ENCODE peak calls at places on chromosomes 2 and 18, in six cellular contexts. M is hypothalamus, U is B cell, G is NCI-H1092 treated with DMSO at 0.1 percent for 48 hours, I is NCI-H146, X is T-helper 17 cell. L is an unnamed sample.

GRCh38 chr2:11389551-11390528 is 45.4 kb upstream of the ROCK2 start:
- DNase-seq in M (no peak), U (no peak), G (no peak), I (no peak), X (no peak), L (no peak)

GRCh38 chr2:181145645-181146044 is 165.2 kb downstream of the UBE2E3 start:
- DNase-seq in M (no peak), U (no peak), G (no peak), I (no peak), X (no peak), L (no peak)

GRCh38 chr2:239310401-239311061 is 90.3 kb downstream of the HDAC4 start:
- DNase-seq in M (no peak), U (no peak), G (no peak), I (no peak), X (no peak), L (no peak)

GRCh38 chr18:47901624-47902362 is 28.7 kb downstream of the SMAD2 start:
- DNase-seq in M (no peak), U (peak), G (no peak), I (no peak), X (no peak), L (no peak)

GRCh38 chr2:199100326-199101110 is 357.2 kb downstream of the SATB2 start:
- DNase-seq in M (no peak), U (no peak), G (peak), I (peak), X (no peak), L (no peak)

GRCh38 chr2:123359636-123360035 is 665.5 kb upstream of the CNTNAP5 start:
- DNase-seq in M (no peak), U (no peak), G (no peak), I (no peak), X (no peak), L (no peak)

GRCh38 chr18:12606592-12607315 is 51.2 kb downstream of the SPIRE1 start:
- DNase-seq in M (no peak), U (no peak), G (no peak), I (peak), X (no peak), L (no peak)

GRCh38 chr2:108542071-108542470 is 7.8 kb downstream of the LIMS1 start:
- DNase-seq in M (no peak), U (no peak), G (no peak), I (no peak), X (no peak), L (no peak)

GRCh38 chr2:65350714-65351113 is 81.7 kb downstream of the SPRED2 start:
- DNase-seq in M (no peak), U (no peak), G (no peak), I (no peak), X (no peak), L (no peak)

GRCh38 chr2:127199223-127199622 is 20.9 kb downstream of the CYP27C1 start:
- DNase-seq in M (no peak), U (no peak), G (no peak), I (no peak), X (no peak), L (no peak)

GRCh38 chr2:102473020-102473419 is at the start of gene SLC9A4:
- DNase-seq in M (no peak), U (peak), G (no peak), I (peak), X (peak), L (no peak)

GRCh38 chr18:24985616-24986015 is 366.4 kb downstream of the ZNF521 start:
- DNase-seq in M (no peak), U (no peak), G (no peak), I (no peak), X (no peak), L (no peak)

GRCh38 chr2:117858892-117859531 is 44.5 kb downstream of the DDX18 start:
- DNase-seq in M (no peak), U (no peak), G (no peak), I (no peak), X (no peak), L (no peak)

GRCh38 chr2:37090019-37090477 is 5.7 kb downstream of the GPATCH11 start:
- DNase-seq in M (no peak), U (peak), G (no peak), I (no peak), X (no peak), L (no peak)

GRCh38 chr18:6741290-6741689 is 11.8 kb downstream of the ARHGAP28 start:
- DNase-seq in M (no peak), U (no peak), G (no peak), I (no peak), X (no peak), L (no peak)

GRCh38 chr18:34120294-34120693 is 104.4 kb downstream of the NOL4 start:
- DNase-seq in M (no peak), U (no peak), G (no peak), I (no peak), X (no peak), L (no peak)

GRCh38 chr18:69490813-69491212 is 90.1 kb downstream of the DOK6 start:
- DNase-seq in M (no peak), U (no peak), G (no peak), I (no peak), X (no peak), L (no peak)

GRCh38 chr2:219281588-219281987 is 2.4 kb downstream of the DNAJB2 start:
- DNase-seq in M (no peak), U (no peak), G (no peak), I (no peak), X (no peak), L (no peak)

GRCh38 chr2:117128471-117128870 is 686.0 kb upstream of the DDX18 start:
- DNase-seq in M (no peak), U (no peak), G (no peak), I (no peak), X (no peak), L (no peak)

GRCh38 chr2:85243101-85244072 is 84.4 kb downstream of the TGOLN2 start:
- DNase-seq in M (no peak), U (no peak), G (no peak), I (peak), X (no peak), L (no peak)

GRCh38 chr2:190583507-190584337 is 49.2 kb upstream of the NEMP2 start:
- DNase-seq in M (no peak), U (no peak), G (no peak), I (no peak), X (no peak), L (no peak)

GRCh38 chr2:159807183-159808037 is 9.4 kb upstream of the CD302 start:
- DNase-seq in M (no peak), U (peak), G (peak), I (peak), X (no peak), L (no peak)

GRCh38 chr2:128506127-128506526 is 187.5 kb upstream of the HS6ST1 start:
- DNase-seq in M (no peak), U (no peak), G (no peak), I (no peak), X (no peak), L (no peak)

GRCh38 chr2:179218848-179219594 is 45.6 kb downstream of the SESTD1 start:
- DNase-seq in M (peak), U (peak), G (peak), I (peak), X (no peak), L (peak)

GRCh38 chr2:182852090-182852489 is 14.3 kb downstream of the FRZB start:
- DNase-seq in M (no peak), U (no peak), G (no peak), I (peak), X (no peak), L (no peak)